ENCODE peak calls at places on chromosomes 4 and X, in seven cellular contexts. One of them, this sample, is unnamed.

GRCh38 chr4:100849319-100849718 is 331.5 kb upstream of the EMCN start:
- DNase-seq in mesendoderm: no peak
- DNase-seq in H9: no peak
- DNase-seq in mesenchymal stem cell: no peak
- DNase-seq in neuronal stem cell: peak
- DNase-seq in trophoblast cell: no peak
- DNase-seq in H1: no peak
- DNase-seq in this sample: no peak

GRCh38 chr4:6687947-6688878 is 5.5 kb upstream of the S100P start:
- DNase-seq in mesendoderm: peak
- DNase-seq in H9: peak
- DNase-seq in mesenchymal stem cell: no peak
- DNase-seq in neuronal stem cell: no peak
- DNase-seq in trophoblast cell: peak
- DNase-seq in H1: no peak
- DNase-seq in this sample: no peak

GRCh38 chr4:24024597-24024996 is 134.8 kb upstream of the PPARGC1A start:
- DNase-seq in mesendoderm: no peak
- DNase-seq in H9: no peak
- DNase-seq in mesenchymal stem cell: peak
- DNase-seq in neuronal stem cell: no peak
- DNase-seq in trophoblast cell: no peak
- DNase-seq in H1: no peak
- DNase-seq in this sample: peak

GRCh38 chrX:56761167-56761566 is 32.1 kb downstream of the NBDY start:
- DNase-seq in mesendoderm: no peak
- DNase-seq in H9: no peak
- DNase-seq in mesenchymal stem cell: no peak
- DNase-seq in neuronal stem cell: no peak
- DNase-seq in trophoblast cell: no peak
- DNase-seq in H1: no peak
- DNase-seq in this sample: no peak

GRCh38 chrX:49270249-49270921 is 792 bp downstream of the PPP1R3F start:
- DNase-seq in mesendoderm: no peak
- DNase-seq in H9: no peak
- DNase-seq in mesenchymal stem cell: no peak
- DNase-seq in neuronal stem cell: no peak
- DNase-seq in trophoblast cell: no peak
- DNase-seq in H1: peak
- DNase-seq in this sample: no peak

GRCh38 chrX:2710041-2710471 is 19.0 kb downstream of the CD99 start:
- DNase-seq in mesendoderm: peak
- DNase-seq in H9: no peak
- DNase-seq in mesenchymal stem cell: peak
- DNase-seq in neuronal stem cell: no peak
- DNase-seq in trophoblast cell: peak
- DNase-seq in H1: no peak
- DNase-seq in this sample: peak

GRCh38 chr4:186733778-186734177 is 10.1 kb upstream of the FAT1 start:
- DNase-seq in mesendoderm: no peak
- DNase-seq in H9: no peak
- DNase-seq in mesenchymal stem cell: no peak
- DNase-seq in neuronal stem cell: no peak
- DNase-seq in trophoblast cell: no peak
- DNase-seq in H1: no peak
- DNase-seq in this sample: no peak

GRCh38 chr4:57249083-57249482 is 138.9 kb upstream of the IGFBP7 start:
- DNase-seq in mesendoderm: no peak
- DNase-seq in H9: no peak
- DNase-seq in mesenchymal stem cell: no peak
- DNase-seq in neuronal stem cell: no peak
- DNase-seq in trophoblast cell: no peak
- DNase-seq in H1: no peak
- DNase-seq in this sample: peak

GRCh38 chr4:22625301-22625700 is 67.4 kb upstream of the GBA3 start:
- DNase-seq in mesendoderm: peak
- DNase-seq in H9: peak
- DNase-seq in mesenchymal stem cell: peak
- DNase-seq in neuronal stem cell: peak
- DNase-seq in trophoblast cell: no peak
- DNase-seq in H1: no peak
- DNase-seq in this sample: no peak

GRCh38 chr4:74111990-74112389 is 13.0 kb upstream of the CXCL2 start:
- DNase-seq in mesendoderm: peak
- DNase-seq in H9: peak
- DNase-seq in mesenchymal stem cell: peak
- DNase-seq in neuronal stem cell: no peak
- DNase-seq in trophoblast cell: peak
- DNase-seq in H1: no peak
- DNase-seq in this sample: peak

GRCh38 chr4:71882113-71882512 is 98.2 kb upstream of the GC start:
- DNase-seq in mesendoderm: peak
- DNase-seq in H9: no peak
- DNase-seq in mesenchymal stem cell: no peak
- DNase-seq in neuronal stem cell: no peak
- DNase-seq in trophoblast cell: peak
- DNase-seq in H1: no peak
- DNase-seq in this sample: no peak

GRCh38 chr4:114694770-114695169 is 96.2 kb downstream of the UGT8 start:
- DNase-seq in mesendoderm: peak
- DNase-seq in H9: no peak
- DNase-seq in mesenchymal stem cell: peak
- DNase-seq in neuronal stem cell: peak
- DNase-seq in trophoblast cell: no peak
- DNase-seq in H1: no peak
- DNase-seq in this sample: peak

GRCh38 chrX:1084689-1085088 is 127.8 kb downstream of the CRLF2 start:
- DNase-seq in mesendoderm: no peak
- DNase-seq in H9: no peak
- DNase-seq in mesenchymal stem cell: no peak
- DNase-seq in neuronal stem cell: no peak
- DNase-seq in trophoblast cell: no peak
- DNase-seq in H1: no peak
- DNase-seq in this sample: no peak

GRCh38 chr4:159368320-159368719 is 265.4 kb downstream of the RAPGEF2 start:
- DNase-seq in mesendoderm: no peak
- DNase-seq in H9: no peak
- DNase-seq in mesenchymal stem cell: no peak
- DNase-seq in neuronal stem cell: no peak
- DNase-seq in trophoblast cell: no peak
- DNase-seq in H1: no peak
- DNase-seq in this sample: no peak

GRCh38 chrX:10900585-10901289 is 210.4 kb upstream of the HCCS start:
- DNase-seq in mesendoderm: peak
- DNase-seq in H9: no peak
- DNase-seq in mesenchymal stem cell: peak
- DNase-seq in neuronal stem cell: no peak
- DNase-seq in trophoblast cell: no peak
- DNase-seq in H1: no peak
- DNase-seq in this sample: peak

GRCh38 chrX:122565952-122566351 is 618.1 kb upstream of the GRIA3 start:
- DNase-seq in mesendoderm: peak
- DNase-seq in H9: no peak
- DNase-seq in mesenchymal stem cell: peak
- DNase-seq in neuronal stem cell: no peak
- DNase-seq in trophoblast cell: peak
- DNase-seq in H1: no peak
- DNase-seq in this sample: peak

GRCh38 chrX:119676949-119677653 is 15.9 kb downstream of the SEPTIN6 start:
- DNase-seq in mesendoderm: no peak
- DNase-seq in H9: no peak
- DNase-seq in mesenchymal stem cell: no peak
- DNase-seq in neuronal stem cell: no peak
- DNase-seq in trophoblast cell: no peak
- DNase-seq in H1: no peak
- DNase-seq in this sample: no peak

GRCh38 chrX:23668335-23668734 is 1.0 kb downstream of the PRDX4 start:
- DNase-seq in mesendoderm: no peak
- DNase-seq in H9: no peak
- DNase-seq in mesenchymal stem cell: peak
- DNase-seq in neuronal stem cell: no peak
- DNase-seq in trophoblast cell: no peak
- DNase-seq in H1: no peak
- DNase-seq in this sample: no peak

GRCh38 chr4:186144180-186144579 is 39.7 kb downstream of the FAM149A start:
- DNase-seq in mesendoderm: peak
- DNase-seq in H9: peak
- DNase-seq in mesenchymal stem cell: peak
- DNase-seq in neuronal stem cell: peak
- DNase-seq in trophoblast cell: peak
- DNase-seq in H1: peak
- DNase-seq in this sample: peak

GRCh38 chrX:45771114-45771513 is 570.4 kb upstream of the DIPK2B start:
- DNase-seq in mesendoderm: no peak
- DNase-seq in H9: no peak
- DNase-seq in mesenchymal stem cell: peak
- DNase-seq in neuronal stem cell: no peak
- DNase-seq in trophoblast cell: peak
- DNase-seq in H1: no peak
- DNase-seq in this sample: peak

GRCh38 chr4:35934370-35934981 is 309.8 kb downstream of the ARAP2 start:
- DNase-seq in mesendoderm: peak
- DNase-seq in H9: no peak
- DNase-seq in mesenchymal stem cell: peak
- DNase-seq in neuronal stem cell: peak
- DNase-seq in trophoblast cell: no peak
- DNase-seq in H1: no peak
- DNase-seq in this sample: peak

GRCh38 chr4:16289872-16290554 is 63.7 kb upstream of the TAPT1 start:
- DNase-seq in mesendoderm: peak
- DNase-seq in H9: no peak
- DNase-seq in mesenchymal stem cell: peak
- DNase-seq in neuronal stem cell: peak
- DNase-seq in trophoblast cell: no peak
- DNase-seq in H1: no peak
- DNase-seq in this sample: peak

DNA sequence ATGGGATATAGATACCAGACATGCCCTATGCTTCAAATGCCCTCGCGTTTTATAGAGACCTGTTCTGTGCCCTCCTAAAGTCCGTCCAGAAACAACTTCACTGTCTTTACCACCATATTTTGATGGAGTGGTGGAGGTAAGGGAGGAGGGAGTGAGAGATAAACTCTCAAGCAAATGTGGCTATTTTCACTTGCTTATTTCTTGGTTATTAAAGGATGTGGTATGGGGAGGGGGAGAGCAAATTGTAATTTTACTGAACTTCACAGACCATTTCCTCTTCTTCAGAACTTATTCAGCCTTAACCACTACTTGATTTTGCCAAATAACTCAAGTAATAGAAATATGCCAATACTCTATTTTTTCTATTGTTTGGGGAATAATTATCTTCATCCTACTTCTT is 31.5 kb downstream of the GPR174 start:
- DNase-seq in mesendoderm: no peak
- DNase-seq in H9: no peak
- DNase-seq in mesenchymal stem cell: no peak
- DNase-seq in neuronal stem cell: no peak
- DNase-seq in trophoblast cell: no peak
- DNase-seq in H1: no peak
- DNase-seq in this sample: no peak
- H2BK120ac ChIP-seq in mesendoderm: no peak
- H2BK120ac ChIP-seq in H9: no peak
- H2BK120ac ChIP-seq in mesenchymal stem cell: no peak
- H2BK120ac ChIP-seq in neuronal stem cell: no peak
- H2BK120ac ChIP-seq in trophoblast cell: no peak
- H2BK120ac ChIP-seq in H1: no peak
- H2BK120ac ChIP-seq in this sample: no peak

GRCh38 chr4:141900841-141901240 is 264.5 kb downstream of the IL15 start:
- DNase-seq in mesendoderm: peak
- DNase-seq in H9: no peak
- DNase-seq in mesenchymal stem cell: no peak
- DNase-seq in neuronal stem cell: no peak
- DNase-seq in trophoblast cell: no peak
- DNase-seq in H1: no peak
- DNase-seq in this sample: no peak
- H3K4ac ChIP-seq in mesendoderm: no peak
- H3K4ac ChIP-seq in H9: no peak
- H3K4ac ChIP-seq in mesenchymal stem cell: no peak
- H3K4ac ChIP-seq in neuronal stem cell: no peak
- H3K4ac ChIP-seq in trophoblast cell: no peak
- H3K4ac ChIP-seq in H1: no peak
- H3K4ac ChIP-seq in this sample: no peak

DNA sequence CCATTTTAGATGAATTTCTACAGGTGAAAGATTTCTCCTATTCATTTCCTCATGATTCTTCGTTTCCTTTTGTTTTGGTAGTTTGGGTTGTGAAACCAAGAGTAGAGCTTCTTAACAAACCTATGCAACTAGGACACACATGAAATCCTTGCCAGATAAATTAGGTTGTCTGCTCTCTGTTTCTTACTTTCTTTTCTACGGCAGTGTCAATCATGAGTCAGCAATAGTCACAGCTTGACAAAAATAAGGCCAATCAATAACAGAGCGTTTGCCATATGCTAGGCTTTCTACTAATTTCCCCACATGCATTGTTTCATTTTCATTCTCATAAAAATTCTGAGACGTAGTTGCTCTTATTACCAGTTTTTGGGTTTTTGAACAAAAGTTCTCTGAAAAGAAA is 20.3 kb downstream of the CLRN2 start:
- DNase-seq in mesendoderm: no peak
- DNase-seq in H9: no peak
- DNase-seq in mesenchymal stem cell: no peak
- DNase-seq in neuronal stem cell: no peak
- DNase-seq in trophoblast cell: no peak
- DNase-seq in H1: no peak
- DNase-seq in this sample: no peak
- H2BK120ac ChIP-seq in mesendoderm: no peak
- H2BK120ac ChIP-seq in H9: no peak
- H2BK120ac ChIP-seq in mesenchymal stem cell: no peak
- H2BK120ac ChIP-seq in neuronal stem cell: no peak
- H2BK120ac ChIP-seq in trophoblast cell: no peak
- H2BK120ac ChIP-seq in H1: no peak
- H2BK120ac ChIP-seq in this sample: no peak

GRCh38 chr4:145315828-145316227 is 135.4 kb upstream of the OTUD4 start:
- DNase-seq in mesendoderm: no peak
- DNase-seq in H9: no peak
- DNase-seq in mesenchymal stem cell: no peak
- DNase-seq in neuronal stem cell: no peak
- DNase-seq in trophoblast cell: no peak
- DNase-seq in H1: no peak
- DNase-seq in this sample: no peak
- H3K4ac ChIP-seq in mesendoderm: no peak
- H3K4ac ChIP-seq in H9: no peak
- H3K4ac ChIP-seq in mesenchymal stem cell: no peak
- H3K4ac ChIP-seq in neuronal stem cell: no peak
- H3K4ac ChIP-seq in trophoblast cell: no peak
- H3K4ac ChIP-seq in H1: no peak
- H3K4ac ChIP-seq in this sample: no peak

GRCh38 chrX:68287419-68287818 is 145.9 kb downstream of the OPHN1 start:
- DNase-seq in mesendoderm: no peak
- DNase-seq in H9: no peak
- DNase-seq in mesenchymal stem cell: no peak
- DNase-seq in neuronal stem cell: no peak
- DNase-seq in trophoblast cell: no peak
- DNase-seq in H1: no peak
- DNase-seq in this sample: no peak
- H2BK120ac ChIP-seq in mesendoderm: no peak
- H2BK120ac ChIP-seq in H9: no peak
- H2BK120ac ChIP-seq in mesenchymal stem cell: no peak
- H2BK120ac ChIP-seq in neuronal stem cell: no peak
- H2BK120ac ChIP-seq in trophoblast cell: no peak
- H2BK120ac ChIP-seq in H1: no peak
- H2BK120ac ChIP-seq in this sample: no peak

This sample was measured in IMR-90.